ENCODE peak calls at places on chromosomes 6 and 20, in four cellular contexts. One of them, this sample, is unnamed.

GRCh38 chr20:53737404-53738038 is 143.9 kb upstream of the ZNF217 start:
- DNase-seq in Calu3: peak
- DNase-seq in NCI-H1930: no peak
- DNase-seq in upper lobe of right lung: no peak
- DNase-seq in this sample: no peak

GRCh38 chr6:36519352-36519751 is 27.9 kb downstream of the STK38 start:
- DNase-seq in Calu3: no peak
- DNase-seq in NCI-H1930: no peak
- DNase-seq in upper lobe of right lung: no peak
- DNase-seq in this sample: no peak

GRCh38 chr20:46108435-46108841 is 9.7 kb upstream of the CD40 start:
- DNase-seq in Calu3: no peak
- DNase-seq in upper lobe of right lung: no peak
- DNase-seq in NCI-H1930: no peak
- DNase-seq in this sample: no peak

GRCh38 chr6:92777146-92777740 is 642.1 kb downstream of the EPHA7 start:
- DNase-seq in Calu3: no peak
- DNase-seq in upper lobe of right lung: no peak
- DNase-seq in NCI-H1930: no peak
- DNase-seq in this sample: no peak

GRCh38 chr6:159682265-159682664 is 10.8 kb downstream of the SOD2 start:
- DNase-seq in Calu3: no peak
- DNase-seq in NCI-H1930: no peak
- DNase-seq in upper lobe of right lung: no peak
- DNase-seq in this sample: no peak

GRCh38 chr6:144131248-144131709 is 19.0 kb upstream of the STX11 start:
- DNase-seq in NCI-H1930: no peak
- DNase-seq in Calu3: no peak
- DNase-seq in upper lobe of right lung: no peak
- DNase-seq in this sample: no peak

GRCh38 chr6:109255946-109256628 is 126.2 kb downstream of the CD164 start:
- DNase-seq in Calu3: no peak
- DNase-seq in NCI-H1930: peak
- DNase-seq in upper lobe of right lung: no peak
- DNase-seq in this sample: no peak

GRCh38 chr6:55293116-55293515 is 34.2 kb upstream of the GFRAL start:
- DNase-seq in Calu3: no peak
- DNase-seq in upper lobe of right lung: no peak
- DNase-seq in NCI-H1930: no peak
- DNase-seq in this sample: no peak

GRCh38 chr6:134517145-134517658 is 199.3 kb upstream of the SGK1 start:
- DNase-seq in NCI-H1930: no peak
- DNase-seq in upper lobe of right lung: peak
- DNase-seq in Calu3: peak
- DNase-seq in this sample: no peak

GRCh38 chr6:110039996-110040383 is 61.9 kb downstream of the GPR6 start:
- DNase-seq in upper lobe of right lung: peak
- DNase-seq in NCI-H1930: peak
- DNase-seq in Calu3: peak
- DNase-seq in this sample: no peak

GRCh38 chr6:36958775-36959554 is 4.4 kb downstream of the PI16 start:
- DNase-seq in NCI-H1930: no peak
- DNase-seq in Calu3: no peak
- DNase-seq in upper lobe of right lung: peak
- DNase-seq in this sample: no peak

GRCh38 chr20:17225891-17226409 is 890 bp upstream of the PCSK2 start:
- DNase-seq in upper lobe of right lung: peak
- DNase-seq in NCI-H1930: peak
- DNase-seq in Calu3: no peak
- DNase-seq in this sample: no peak

GRCh38 chr6:47438481-47439347 is 38.9 kb upstream of the CD2AP start:
- DNase-seq in NCI-H1930: no peak
- DNase-seq in Calu3: no peak
- DNase-seq in upper lobe of right lung: no peak
- DNase-seq in this sample: no peak